ENCODE peak calls at places on chromosomes 3 and 15, in four cellular contexts. K is anterior cingulate cortex; E is activated CD8-positive, alpha-beta memory T cell treated with anti-CD3 and anti-CD28 coated beads for 4 hours; V is coronary artery. G is an unnamed sample.

GRCh38 chr3:127013758-127014535 is 31.0 kb downstream of the PLXNA1 start:
- DNase-seq in K (no peak), E (no peak), V (no peak), G (no peak)

GRCh38 chr15:79916424-79916823 is 19.6 kb upstream of the MTHFS start:
- DNase-seq in K (no peak), E (no peak), V (no peak), G (no peak)

GRCh38 chr3:64992462-64993285 is 304.9 kb upstream of the ADAMTS9 start:
- DNase-seq in K (no peak), E (no peak), V (no peak), G (no peak)

GRCh38 chr3:127462111-127462655 is 128.3 kb downstream of the TPRA1 start:
- DNase-seq in K (no peak), E (no peak), V (no peak), G (no peak)

GRCh38 chr3:70919091-70919490 is 606.7 kb upstream of the MDFIC2 start:
- DNase-seq in K (no peak), E (no peak), V (no peak), G (no peak)

GRCh38 chr3:180749322-180749721 is 70.0 kb upstream of the CCDC39 start:
- DNase-seq in K (no peak), E (no peak), V (no peak), G (no peak)

GRCh38 chr3:13171704-13172643 is 98.7 kb upstream of the IQSEC1 start:
- DNase-seq in K (no peak), E (no peak), V (no peak), G (no peak)

GRCh38 chr3:123762805-123763204 is 121.3 kb downstream of the MYLK start:
- DNase-seq in K (no peak), E (no peak), V (no peak), G (no peak)

GRCh38 chr3:168003911-168004310 is 91.8 kb downstream of the GOLIM4 start:
- DNase-seq in K (no peak), E (no peak), V (no peak), G (no peak)

GRCh38 chr3:147977001-147977400 is 567.8 kb downstream of the ZIC1 start:
- DNase-seq in K (no peak), E (no peak), V (no peak), G (no peak)

GRCh38 chr3:148902173-148902791 is 37.2 kb downstream of the CPA3 start:
- DNase-seq in K (no peak), E (no peak), V (no peak), G (no peak)

GRCh38 chr3:40387001-40387894 is at the start of gene ENTPD3:
- DNase-seq in K (no peak), E (no peak), V (no peak), G (no peak)

GRCh38 chr3:104909188-104909587 is 457.5 kb upstream of the ALCAM start:
- DNase-seq in K (no peak), E (no peak), V (no peak), G (no peak)

GRCh38 chr15:78651007-78651406 is 10.0 kb upstream of the CHRNB4 start:
- DNase-seq in K (no peak), E (no peak), V (no peak), G (no peak)

GRCh38 chr3:187277129-187277462 is 14.4 kb downstream of the MASP1 start:
- DNase-seq in K (no peak), E (no peak), V (no peak), G (no peak)

G was measured in central memory CD8-positive, alpha-beta T cell.